ENCODE peak calls at places on chromosomes 5 and 9, in six cellular contexts. One of them, this sample, is unnamed.
A peak's percentile ranks its signal among the peaks of the same experiment; 100 is the strongest.

GRCh38 chr9:36625006-36625600 is 52.4 kb downstream of the MELK start:
- DNase-seq in astrocyte of the spinal cord: peak; percentile 79
- DNase-seq in fibroblast of the conjunctiva: peak; percentile 59
- DNase-seq in mucosa of descending colon: no peak
- DNase-seq in brain microvascular endothelial cell: peak; percentile 76
- DNase-seq in NCI-H510A treated with DMSO at 0.1 percent for 48 hours: no peak
- DNase-seq in this sample: peak; percentile 55

GRCh38 chr5:175129121-175129520 is 314.9 kb downstream of the DRD1 start:
- DNase-seq in astrocyte of the spinal cord: no peak
- DNase-seq in fibroblast of the conjunctiva: no peak
- DNase-seq in mucosa of descending colon: no peak
- DNase-seq in brain microvascular endothelial cell: no peak
- DNase-seq in NCI-H510A treated with DMSO at 0.1 percent for 48 hours: no peak
- DNase-seq in this sample: no peak

GRCh38 chr9:13960011-13960765 is 353.8 kb downstream of the NFIB start:
- DNase-seq in astrocyte of the spinal cord: no peak
- DNase-seq in fibroblast of the conjunctiva: no peak
- DNase-seq in mucosa of descending colon: no peak
- DNase-seq in brain microvascular endothelial cell: no peak
- DNase-seq in NCI-H510A treated with DMSO at 0.1 percent for 48 hours: no peak
- DNase-seq in this sample: no peak

GRCh38 chr9:80146466-80146865 is 574.7 kb downstream of the TLE4 start:
- DNase-seq in astrocyte of the spinal cord: peak; percentile 35
- DNase-seq in fibroblast of the conjunctiva: no peak
- DNase-seq in mucosa of descending colon: no peak
- DNase-seq in brain microvascular endothelial cell: peak; percentile 22
- DNase-seq in NCI-H510A treated with DMSO at 0.1 percent for 48 hours: no peak
- DNase-seq in this sample: no peak

GRCh38 chr9:34451545-34451944 is 6.8 kb downstream of the FAM219A start:
- DNase-seq in astrocyte of the spinal cord: peak; percentile 24
- DNase-seq in fibroblast of the conjunctiva: no peak
- DNase-seq in mucosa of descending colon: no peak
- DNase-seq in brain microvascular endothelial cell: no peak
- DNase-seq in NCI-H510A treated with DMSO at 0.1 percent for 48 hours: no peak
- DNase-seq in this sample: no peak

GRCh38 chr9:76311576-76311975 is 82.7 kb downstream of the RFK start:
- DNase-seq in astrocyte of the spinal cord: no peak
- DNase-seq in fibroblast of the conjunctiva: no peak
- DNase-seq in mucosa of descending colon: no peak
- DNase-seq in brain microvascular endothelial cell: no peak
- DNase-seq in NCI-H510A treated with DMSO at 0.1 percent for 48 hours: no peak
- DNase-seq in this sample: no peak

GRCh38 chr5:57863661-57864060 is 381.1 kb upstream of the ACTBL2 start:
- DNase-seq in astrocyte of the spinal cord: peak; percentile 57
- DNase-seq in fibroblast of the conjunctiva: no peak
- DNase-seq in mucosa of descending colon: no peak
- DNase-seq in brain microvascular endothelial cell: no peak
- DNase-seq in NCI-H510A treated with DMSO at 0.1 percent for 48 hours: no peak
- DNase-seq in this sample: peak; percentile 58

GRCh38 chr9:33329117-33329563 is 38.8 kb downstream of the NFX1 start:
- DNase-seq in astrocyte of the spinal cord: peak; percentile 85
- DNase-seq in fibroblast of the conjunctiva: peak; percentile 83
- DNase-seq in mucosa of descending colon: no peak
- DNase-seq in brain microvascular endothelial cell: peak; percentile 85
- DNase-seq in NCI-H510A treated with DMSO at 0.1 percent for 48 hours: no peak
- DNase-seq in this sample: peak; percentile 93

GRCh38 chr5:95838001-95838520 is 15.5 kb upstream of the GLRX start:
- DNase-seq in astrocyte of the spinal cord: no peak
- DNase-seq in fibroblast of the conjunctiva: no peak
- DNase-seq in mucosa of descending colon: no peak
- DNase-seq in brain microvascular endothelial cell: no peak
- DNase-seq in NCI-H510A treated with DMSO at 0.1 percent for 48 hours: no peak
- DNase-seq in this sample: no peak

GRCh38 chr9:99835142-99835541 is 13.5 kb downstream of the NR4A3 start:
- DNase-seq in astrocyte of the spinal cord: no peak
- DNase-seq in fibroblast of the conjunctiva: no peak
- DNase-seq in mucosa of descending colon: no peak
- DNase-seq in brain microvascular endothelial cell: no peak
- DNase-seq in NCI-H510A treated with DMSO at 0.1 percent for 48 hours: no peak
- DNase-seq in this sample: no peak

GRCh38 chr5:67156976-67157583 is 39.5 kb downstream of the CD180 start:
- DNase-seq in astrocyte of the spinal cord: peak; percentile 26
- DNase-seq in fibroblast of the conjunctiva: peak; percentile 14
- DNase-seq in mucosa of descending colon: no peak
- DNase-seq in brain microvascular endothelial cell: peak; percentile 4
- DNase-seq in NCI-H510A treated with DMSO at 0.1 percent for 48 hours: peak; percentile 39
- DNase-seq in this sample: no peak

GRCh38 chr5:142955628-142956027 is 185.5 kb downstream of the ARHGAP26 start:
- DNase-seq in astrocyte of the spinal cord: no peak
- DNase-seq in fibroblast of the conjunctiva: no peak
- DNase-seq in mucosa of descending colon: no peak
- DNase-seq in brain microvascular endothelial cell: no peak
- DNase-seq in NCI-H510A treated with DMSO at 0.1 percent for 48 hours: no peak
- DNase-seq in this sample: no peak

GRCh38 chr9:131095666-131096489 is 453 bp upstream of the AIF1L start:
- DNase-seq in astrocyte of the spinal cord: no peak
- DNase-seq in fibroblast of the conjunctiva: no peak
- DNase-seq in mucosa of descending colon: no peak
- DNase-seq in brain microvascular endothelial cell: no peak
- DNase-seq in NCI-H510A treated with DMSO at 0.1 percent for 48 hours: peak; percentile 62
- DNase-seq in this sample: no peak

GRCh38 chr5:133164759-133165158 is 112.9 kb downstream of the HSPA4 start:
- DNase-seq in astrocyte of the spinal cord: no peak
- DNase-seq in fibroblast of the conjunctiva: no peak
- DNase-seq in mucosa of descending colon: no peak
- DNase-seq in brain microvascular endothelial cell: no peak
- DNase-seq in NCI-H510A treated with DMSO at 0.1 percent for 48 hours: no peak
- DNase-seq in this sample: no peak

GRCh38 chr9:137007816-137008270 is 11.5 kb upstream of the CLIC3 start:
- DNase-seq in astrocyte of the spinal cord: no peak
- DNase-seq in fibroblast of the conjunctiva: no peak
- DNase-seq in mucosa of descending colon: no peak
- DNase-seq in brain microvascular endothelial cell: no peak
- DNase-seq in NCI-H510A treated with DMSO at 0.1 percent for 48 hours: no peak
- DNase-seq in this sample: no peak

GRCh38 chr5:112628219-112628618 is 109.5 kb upstream of the APC start:
- DNase-seq in astrocyte of the spinal cord: no peak
- DNase-seq in fibroblast of the conjunctiva: no peak
- DNase-seq in mucosa of descending colon: no peak
- DNase-seq in brain microvascular endothelial cell: no peak
- DNase-seq in NCI-H510A treated with DMSO at 0.1 percent for 48 hours: no peak
- DNase-seq in this sample: no peak

GRCh38 chr5:53170748-53171349 is 61.3 kb upstream of the MOCS2 start:
- DNase-seq in astrocyte of the spinal cord: peak; percentile 49
- DNase-seq in fibroblast of the conjunctiva: peak; percentile 23
- DNase-seq in mucosa of descending colon: no peak
- DNase-seq in brain microvascular endothelial cell: peak; percentile 31
- DNase-seq in NCI-H510A treated with DMSO at 0.1 percent for 48 hours: peak; percentile 13
- DNase-seq in this sample: no peak

GRCh38 chr9:15295761-15296405 is 11.1 kb downstream of the TTC39B start:
- DNase-seq in astrocyte of the spinal cord: peak; percentile 87
- DNase-seq in fibroblast of the conjunctiva: no peak
- DNase-seq in mucosa of descending colon: no peak
- DNase-seq in brain microvascular endothelial cell: peak; percentile 74
- DNase-seq in NCI-H510A treated with DMSO at 0.1 percent for 48 hours: no peak
- DNase-seq in this sample: peak; percentile 64

GRCh38 chr9:133558191-133559126 is 24.0 kb downstream of the ADAMTSL2 start:
- DNase-seq in astrocyte of the spinal cord: peak; percentile 84
- DNase-seq in fibroblast of the conjunctiva: peak; percentile 59
- DNase-seq in mucosa of descending colon: no peak
- DNase-seq in brain microvascular endothelial cell: peak; percentile 79
- DNase-seq in NCI-H510A treated with DMSO at 0.1 percent for 48 hours: no peak
- DNase-seq in this sample: peak; percentile 30

GRCh38 chr9:98159301-98159700 is 33.1 kb downstream of the CORO2A start:
- DNase-seq in astrocyte of the spinal cord: no peak
- DNase-seq in fibroblast of the conjunctiva: no peak
- DNase-seq in mucosa of descending colon: no peak
- DNase-seq in brain microvascular endothelial cell: no peak
- DNase-seq in NCI-H510A treated with DMSO at 0.1 percent for 48 hours: no peak
- DNase-seq in this sample: no peak

GRCh38 chr5:96533371-96533770 is 100.3 kb upstream of the PCSK1 start:
- DNase-seq in astrocyte of the spinal cord: no peak
- DNase-seq in fibroblast of the conjunctiva: no peak
- DNase-seq in mucosa of descending colon: no peak
- DNase-seq in brain microvascular endothelial cell: no peak
- DNase-seq in NCI-H510A treated with DMSO at 0.1 percent for 48 hours: no peak
- DNase-seq in this sample: no peak

GRCh38 chr5:31781772-31782171 is 142.8 kb downstream of the PDZD2 start:
- DNase-seq in astrocyte of the spinal cord: no peak
- DNase-seq in fibroblast of the conjunctiva: no peak
- DNase-seq in mucosa of descending colon: no peak
- DNase-seq in brain microvascular endothelial cell: no peak
- DNase-seq in NCI-H510A treated with DMSO at 0.1 percent for 48 hours: no peak
- DNase-seq in this sample: no peak

GRCh38 chr9:34513567-34514214 is 9.1 kb downstream of the ENHO start:
- DNase-seq in astrocyte of the spinal cord: no peak
- DNase-seq in fibroblast of the conjunctiva: peak; percentile 18
- DNase-seq in mucosa of descending colon: no peak
- DNase-seq in brain microvascular endothelial cell: no peak
- DNase-seq in NCI-H510A treated with DMSO at 0.1 percent for 48 hours: no peak
- DNase-seq in this sample: peak; percentile 19

GRCh38 chr5:124790895-124791732 is 44.7 kb upstream of the ZNF608 start:
- DNase-seq in astrocyte of the spinal cord: no peak
- DNase-seq in fibroblast of the conjunctiva: no peak
- DNase-seq in mucosa of descending colon: no peak
- DNase-seq in brain microvascular endothelial cell: no peak
- DNase-seq in NCI-H510A treated with DMSO at 0.1 percent for 48 hours: no peak
- DNase-seq in this sample: peak; percentile 36

GRCh38 chr9:96665789-96666188 is 10.7 kb upstream of the PRXL2C start:
- DNase-seq in astrocyte of the spinal cord: no peak
- DNase-seq in fibroblast of the conjunctiva: no peak
- DNase-seq in mucosa of descending colon: no peak
- DNase-seq in brain microvascular endothelial cell: no peak
- DNase-seq in NCI-H510A treated with DMSO at 0.1 percent for 48 hours: peak; percentile 9
- DNase-seq in this sample: no peak

GRCh38 chr5:93691997-93692396 is 49.4 kb downstream of the POU5F2 start:
- DNase-seq in astrocyte of the spinal cord: no peak
- DNase-seq in fibroblast of the conjunctiva: no peak
- DNase-seq in mucosa of descending colon: no peak
- DNase-seq in brain microvascular endothelial cell: no peak
- DNase-seq in NCI-H510A treated with DMSO at 0.1 percent for 48 hours: no peak
- DNase-seq in this sample: no peak

GRCh38 chr9:3498691-3499090 is 27.1 kb downstream of the RFX3 start:
- DNase-seq in astrocyte of the spinal cord: peak; percentile 79
- DNase-seq in fibroblast of the conjunctiva: peak; percentile 27
- DNase-seq in mucosa of descending colon: no peak
- DNase-seq in brain microvascular endothelial cell: peak; percentile 82
- DNase-seq in NCI-H510A treated with DMSO at 0.1 percent for 48 hours: peak; percentile 49
- DNase-seq in this sample: peak; percentile 11

GRCh38 chr5:146662229-146662628 is 146.2 kb upstream of the GPR151 start:
- DNase-seq in astrocyte of the spinal cord: peak; percentile 14
- DNase-seq in fibroblast of the conjunctiva: no peak
- DNase-seq in mucosa of descending colon: no peak
- DNase-seq in brain microvascular endothelial cell: peak; percentile 47
- DNase-seq in NCI-H510A treated with DMSO at 0.1 percent for 48 hours: no peak
- DNase-seq in this sample: no peak

GRCh38 chr9:20989923-20990341 is 41.5 kb downstream of the HACD4 start:
- DNase-seq in astrocyte of the spinal cord: peak; percentile 61
- DNase-seq in fibroblast of the conjunctiva: no peak
- DNase-seq in mucosa of descending colon: peak; percentile 53
- DNase-seq in brain microvascular endothelial cell: no peak
- DNase-seq in NCI-H510A treated with DMSO at 0.1 percent for 48 hours: no peak
- DNase-seq in this sample: no peak

GRCh38 chr9:100884518-100884917 is 144.0 kb upstream of the PLPPR1 start:
- DNase-seq in astrocyte of the spinal cord: no peak
- DNase-seq in fibroblast of the conjunctiva: no peak
- DNase-seq in mucosa of descending colon: no peak
- DNase-seq in brain microvascular endothelial cell: no peak
- DNase-seq in NCI-H510A treated with DMSO at 0.1 percent for 48 hours: no peak
- DNase-seq in this sample: no peak

GRCh38 chr9:71607571-71607970 is 160.7 kb downstream of the CEMIP2 start:
- DNase-seq in astrocyte of the spinal cord: no peak
- DNase-seq in fibroblast of the conjunctiva: peak; percentile 55
- DNase-seq in mucosa of descending colon: no peak
- DNase-seq in brain microvascular endothelial cell: no peak
- DNase-seq in NCI-H510A treated with DMSO at 0.1 percent for 48 hours: no peak
- DNase-seq in this sample: no peak

GRCh38 chr5:82901281-82901888 is 175.8 kb downstream of the TMEM167A start:
- DNase-seq in astrocyte of the spinal cord: no peak
- DNase-seq in fibroblast of the conjunctiva: no peak
- DNase-seq in mucosa of descending colon: no peak
- DNase-seq in brain microvascular endothelial cell: no peak
- DNase-seq in NCI-H510A treated with DMSO at 0.1 percent for 48 hours: no peak
- DNase-seq in this sample: no peak

GRCh38 chr9:114301798-114302565 is 20.9 kb upstream of the ORM1 start:
- DNase-seq in astrocyte of the spinal cord: no peak
- DNase-seq in fibroblast of the conjunctiva: no peak
- DNase-seq in mucosa of descending colon: no peak
- DNase-seq in brain microvascular endothelial cell: no peak
- DNase-seq in NCI-H510A treated with DMSO at 0.1 percent for 48 hours: no peak
- DNase-seq in this sample: no peak

GRCh38 chr9:81490605-81491331 is 198.6 kb downstream of the TLE1 start:
- DNase-seq in astrocyte of the spinal cord: peak; percentile 94
- DNase-seq in fibroblast of the conjunctiva: peak; percentile 43
- DNase-seq in mucosa of descending colon: no peak
- DNase-seq in brain microvascular endothelial cell: peak; percentile 47
- DNase-seq in NCI-H510A treated with DMSO at 0.1 percent for 48 hours: no peak
- DNase-seq in this sample: peak; percentile 58

GRCh38 chr5:181197326-181197951 is 7.6 kb downstream of the TRIM7 start:
- DNase-seq in astrocyte of the spinal cord: no peak
- DNase-seq in fibroblast of the conjunctiva: no peak
- DNase-seq in mucosa of descending colon: no peak
- DNase-seq in brain microvascular endothelial cell: no peak
- DNase-seq in NCI-H510A treated with DMSO at 0.1 percent for 48 hours: no peak
- DNase-seq in this sample: no peak

This sample was measured in skeletal muscle cell.